ENCODE peak calls at places on chromosomes 16 and 17, in nine cellular contexts. One of them, this sample, is unnamed.

GRCh38 chr16:64346080-64346479 is 775.8 kb downstream of the CDH11 start:
- DNase-seq in AG04450: no peak
- DNase-seq in GM23248: no peak
- DNase-seq in spleen: peak; percentile 61
- DNase-seq in IMR-90: no peak
- DNase-seq in RWPE2: peak; percentile 30
- DNase-seq in adrenal gland: no peak
- DNase-seq in esophagus squamous epithelium: no peak
- DNase-seq in left ventricle myocardium inferior: no peak
- DNase-seq in this sample: no peak

GRCh38 chr16:87099001-87099740 is 218.0 kb downstream of the C16orf95 start:
- DNase-seq in AG04450: no peak
- DNase-seq in GM23248: no peak
- DNase-seq in spleen: no peak
- DNase-seq in IMR-90: no peak
- DNase-seq in RWPE2: no peak
- DNase-seq in adrenal gland: no peak
- DNase-seq in esophagus squamous epithelium: no peak
- DNase-seq in left ventricle myocardium inferior: no peak
- DNase-seq in this sample: no peak

GRCh38 chr17:75205037-75205792 is at the start of gene NUP85:
- DNase-seq in AG04450: peak; percentile 79
- DNase-seq in GM23248: peak; percentile 97
- DNase-seq in spleen: peak; percentile 97
- DNase-seq in IMR-90: peak; percentile 89
- DNase-seq in RWPE2: peak; percentile 96
- DNase-seq in adrenal gland: peak; percentile 94
- DNase-seq in esophagus squamous epithelium: peak; percentile 46
- DNase-seq in left ventricle myocardium inferior: peak; percentile 95
- DNase-seq in this sample: peak; percentile 93

GRCh38 chr16:8407351-8407750 is 183.0 kb downstream of the TMEM114 start:
- DNase-seq in AG04450: no peak
- DNase-seq in GM23248: no peak
- DNase-seq in spleen: no peak
- DNase-seq in IMR-90: no peak
- DNase-seq in RWPE2: no peak
- DNase-seq in adrenal gland: no peak
- DNase-seq in esophagus squamous epithelium: no peak
- DNase-seq in left ventricle myocardium inferior: no peak
- DNase-seq in this sample: no peak

GRCh38 chr17:66652840-66653507 is 181.9 kb upstream of the CACNG5 start:
- DNase-seq in AG04450: no peak
- DNase-seq in GM23248: peak; percentile 43
- DNase-seq in spleen: no peak
- DNase-seq in IMR-90: peak; percentile 74
- DNase-seq in RWPE2: no peak
- DNase-seq in adrenal gland: no peak
- DNase-seq in esophagus squamous epithelium: no peak
- DNase-seq in left ventricle myocardium inferior: no peak
- DNase-seq in this sample: no peak

GRCh38 chr16:67707790-67708189 is 11.3 kb downstream of the GFOD2 start:
- DNase-seq in AG04450: no peak
- DNase-seq in GM23248: no peak
- DNase-seq in spleen: peak; percentile 25
- DNase-seq in IMR-90: no peak
- DNase-seq in RWPE2: no peak
- DNase-seq in adrenal gland: no peak
- DNase-seq in esophagus squamous epithelium: no peak
- DNase-seq in left ventricle myocardium inferior: no peak
- DNase-seq in this sample: no peak

GRCh38 chr16:72285728-72286127 is 113.8 kb upstream of the PMFBP1 start:
- DNase-seq in AG04450: no peak
- DNase-seq in GM23248: no peak
- DNase-seq in spleen: no peak
- DNase-seq in IMR-90: peak; percentile 11
- DNase-seq in RWPE2: no peak
- DNase-seq in adrenal gland: no peak
- DNase-seq in esophagus squamous epithelium: no peak
- DNase-seq in left ventricle myocardium inferior: no peak
- DNase-seq in this sample: no peak

GRCh38 chr17:728911-729310 is 3.5 kb upstream of the TLCD3A start:
- DNase-seq in AG04450: no peak
- DNase-seq in GM23248: no peak
- DNase-seq in spleen: no peak
- DNase-seq in IMR-90: no peak
- DNase-seq in RWPE2: peak; percentile 93
- DNase-seq in adrenal gland: no peak
- DNase-seq in esophagus squamous epithelium: no peak
- DNase-seq in left ventricle myocardium inferior: no peak
- DNase-seq in this sample: no peak

GRCh38 chr17:6366144-6366755 is 68.7 kb downstream of the AIPL1 start:
- DNase-seq in AG04450: no peak
- DNase-seq in GM23248: peak; percentile 43
- DNase-seq in spleen: no peak
- DNase-seq in IMR-90: peak; percentile 24
- DNase-seq in RWPE2: no peak
- DNase-seq in adrenal gland: no peak
- DNase-seq in esophagus squamous epithelium: no peak
- DNase-seq in left ventricle myocardium inferior: no peak
- DNase-seq in this sample: no peak

GRCh38 chr17:61399131-61400057 is at the start of gene TBX2:
- DNase-seq in AG04450: peak; percentile 93
- DNase-seq in GM23248: peak; percentile 92
- DNase-seq in spleen: peak; percentile 74
- DNase-seq in IMR-90: peak; percentile 96
- DNase-seq in RWPE2: no peak
- DNase-seq in adrenal gland: peak; percentile 91
- DNase-seq in esophagus squamous epithelium: no peak
- DNase-seq in left ventricle myocardium inferior: peak; percentile 88
- DNase-seq in this sample: peak; percentile 84

GRCh38 chr17:61422869-61423268 is 23.2 kb downstream of the TBX2 start:
- DNase-seq in AG04450: no peak
- DNase-seq in GM23248: no peak
- DNase-seq in spleen: no peak
- DNase-seq in IMR-90: no peak
- DNase-seq in RWPE2: no peak
- DNase-seq in adrenal gland: no peak
- DNase-seq in esophagus squamous epithelium: no peak
- DNase-seq in left ventricle myocardium inferior: no peak
- DNase-seq in this sample: no peak

GRCh38 chr16:66391726-66392670 is 25.5 kb downstream of the CDH5 start:
- DNase-seq in AG04450: no peak
- DNase-seq in GM23248: no peak
- DNase-seq in spleen: no peak
- DNase-seq in IMR-90: no peak
- DNase-seq in RWPE2: no peak
- DNase-seq in adrenal gland: peak; percentile 36
- DNase-seq in esophagus squamous epithelium: no peak
- DNase-seq in left ventricle myocardium inferior: no peak
- DNase-seq in this sample: no peak

GRCh38 chr17:49875690-49876089 is 27.8 kb upstream of the TAC4 start:
- DNase-seq in AG04450: no peak
- DNase-seq in GM23248: no peak
- DNase-seq in spleen: no peak
- DNase-seq in IMR-90: no peak
- DNase-seq in RWPE2: no peak
- DNase-seq in adrenal gland: no peak
- DNase-seq in esophagus squamous epithelium: no peak
- DNase-seq in left ventricle myocardium inferior: no peak
- DNase-seq in this sample: no peak

GRCh38 chr17:71023631-71024030 is 854.3 kb downstream of the KCNJ2 start:
- DNase-seq in AG04450: no peak
- DNase-seq in GM23248: no peak
- DNase-seq in spleen: no peak
- DNase-seq in IMR-90: no peak
- DNase-seq in RWPE2: no peak
- DNase-seq in adrenal gland: no peak
- DNase-seq in esophagus squamous epithelium: no peak
- DNase-seq in left ventricle myocardium inferior: no peak
- DNase-seq in this sample: no peak

DNA sequence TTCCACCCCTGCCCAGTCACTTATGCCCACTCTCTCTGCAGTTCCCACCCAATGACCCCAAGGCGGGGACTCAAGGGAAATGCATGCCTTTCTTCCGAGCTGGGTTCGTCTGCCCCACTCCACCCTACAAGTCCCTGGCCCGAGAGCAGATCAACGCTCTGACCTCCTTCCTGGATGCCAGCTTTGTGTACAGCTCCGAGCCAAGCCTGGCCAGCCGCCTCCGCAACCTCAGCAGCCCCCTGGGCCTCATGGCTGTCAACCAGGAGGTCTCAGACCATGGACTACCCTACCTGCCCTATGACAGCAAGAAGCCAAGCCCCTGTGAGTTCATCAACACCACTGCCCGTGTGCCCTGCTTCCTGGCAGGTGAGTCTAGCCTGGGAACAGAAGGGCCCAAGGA is 13.8 kb downstream of the LPO start:
- DNase-seq in AG04450: no peak
- DNase-seq in GM23248: no peak
- DNase-seq in spleen: no peak
- DNase-seq in IMR-90: no peak
- DNase-seq in RWPE2: no peak
- DNase-seq in adrenal gland: peak; percentile 27
- DNase-seq in esophagus squamous epithelium: no peak
- DNase-seq in left ventricle myocardium inferior: no peak
- DNase-seq in this sample: peak; percentile 36
- H3K27me3 ChIP-seq in AG04450: peaks cover 38% of the 10 kb centered on the region
- H3K27me3 ChIP-seq in GM23248: peaks cover 21% of the 10 kb centered on the region
- H3K27me3 ChIP-seq in spleen: peaks cover 6% of the 10 kb centered on the region
- H3K27me3 ChIP-seq in IMR-90: peaks cover 40% of the 10 kb centered on the region
- H3K27me3 ChIP-seq in RWPE2: peaks cover 10% of the 10 kb centered on the region
- H3K27me3 ChIP-seq in adrenal gland: peaks cover 16% of the 10 kb centered on the region
- H3K27me3 ChIP-seq in esophagus squamous epithelium: peaks cover 80% of the 10 kb centered on the region
- H3K27me3 ChIP-seq in left ventricle myocardium inferior: peaks cover 98% of the 10 kb centered on the region
- H3K27me3 ChIP-seq in this sample: no peaks in the 10 kb centered on the region

GRCh38 chr17:13281626-13282025 is 263.8 kb upstream of the ELAC2 start:
- DNase-seq in AG04450: no peak
- DNase-seq in GM23248: no peak
- DNase-seq in spleen: no peak
- DNase-seq in IMR-90: no peak
- DNase-seq in RWPE2: no peak
- DNase-seq in adrenal gland: no peak
- DNase-seq in esophagus squamous epithelium: no peak
- DNase-seq in left ventricle myocardium inferior: no peak
- DNase-seq in this sample: no peak

GRCh38 chr17:13287226-13287625 is 269.4 kb upstream of the ELAC2 start:
- DNase-seq in AG04450: no peak
- DNase-seq in GM23248: no peak
- DNase-seq in spleen: no peak
- DNase-seq in IMR-90: no peak
- DNase-seq in RWPE2: no peak
- DNase-seq in adrenal gland: no peak
- DNase-seq in esophagus squamous epithelium: no peak
- DNase-seq in left ventricle myocardium inferior: no peak
- DNase-seq in this sample: no peak

GRCh38 chr17:13288248-13288647 is 270.4 kb upstream of the ELAC2 start:
- DNase-seq in AG04450: no peak
- DNase-seq in GM23248: no peak
- DNase-seq in spleen: no peak
- DNase-seq in IMR-90: no peak
- DNase-seq in RWPE2: no peak
- DNase-seq in adrenal gland: no peak
- DNase-seq in esophagus squamous epithelium: no peak
- DNase-seq in left ventricle myocardium inferior: no peak
- DNase-seq in this sample: no peak

GRCh38 chr17:13283606-13284005 is 265.8 kb upstream of the ELAC2 start:
- DNase-seq in AG04450: no peak
- DNase-seq in GM23248: no peak
- DNase-seq in spleen: no peak
- DNase-seq in IMR-90: no peak
- DNase-seq in RWPE2: no peak
- DNase-seq in adrenal gland: no peak
- DNase-seq in esophagus squamous epithelium: no peak
- DNase-seq in left ventricle myocardium inferior: no peak
- DNase-seq in this sample: no peak
- H3K4me3 ChIP-seq in AG04450: no peak overlapping the region
- H3K4me3 ChIP-seq in GM23248: no peak overlapping the region
- H3K4me3 ChIP-seq in spleen: no peak overlapping the region
- H3K4me3 ChIP-seq in IMR-90: no peak overlapping the region
- H3K4me3 ChIP-seq in RWPE2: no peak overlapping the region
- H3K4me3 ChIP-seq in adrenal gland: no peak overlapping the region
- H3K4me3 ChIP-seq in esophagus squamous epithelium: no peak overlapping the region
- H3K4me3 ChIP-seq in left ventricle myocardium inferior: no peak overlapping the region
- H3K4me3 ChIP-seq in this sample: no peak overlapping the region

GRCh38 chr17:82229686-82230626 is 1.1 kb downstream of the SLC16A3 start:
- DNase-seq in AG04450: no peak
- DNase-seq in GM23248: no peak
- DNase-seq in spleen: peak; percentile 87
- DNase-seq in IMR-90: no peak
- DNase-seq in RWPE2: no peak
- DNase-seq in adrenal gland: no peak
- DNase-seq in esophagus squamous epithelium: no peak
- DNase-seq in left ventricle myocardium inferior: no peak
- DNase-seq in this sample: no peak
- H3K27ac ChIP-seq in AG04450: peak overlapping the region; percentile 39
- H3K27ac ChIP-seq in GM23248: peak overlapping the region; percentile 71
- H3K27ac ChIP-seq in spleen: peak overlapping the region; percentile 89
- H3K27ac ChIP-seq in IMR-90: peak overlapping the region; percentile 90
- H3K27ac ChIP-seq in RWPE2: peak overlapping the region; percentile 91
- H3K27ac ChIP-seq in adrenal gland: peak overlapping the region; percentile 82
- H3K27ac ChIP-seq in esophagus squamous epithelium: peak overlapping the region; percentile 91
- H3K27ac ChIP-seq in left ventricle myocardium inferior: peak overlapping the region; percentile 98
- H3K27ac ChIP-seq in this sample: peak overlapping the region; percentile 90

DNA sequence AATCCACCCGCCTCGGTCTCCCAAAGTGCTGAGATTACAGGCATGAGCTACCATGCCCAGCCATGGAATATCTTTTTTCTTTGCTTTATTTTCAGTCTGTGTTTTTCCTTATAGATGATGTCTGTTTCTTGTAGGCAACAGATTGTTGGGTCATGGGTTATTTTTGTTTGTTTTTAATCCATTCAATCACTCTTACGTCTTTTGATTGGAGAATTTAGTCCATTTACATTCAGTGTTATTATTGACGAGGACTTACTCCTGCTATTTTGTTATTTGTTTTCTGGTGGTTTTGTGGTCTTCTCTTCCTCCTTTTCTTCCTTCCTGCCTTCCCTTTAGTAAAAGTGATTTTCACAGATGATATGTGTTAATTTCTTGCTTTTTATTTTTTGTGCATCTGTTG is 55.9 kb downstream of the OMG start:
- DNase-seq in AG04450: no peak
- DNase-seq in GM23248: no peak
- DNase-seq in spleen: no peak
- DNase-seq in IMR-90: no peak
- DNase-seq in RWPE2: no peak
- DNase-seq in adrenal gland: no peak
- DNase-seq in esophagus squamous epithelium: no peak
- DNase-seq in left ventricle myocardium inferior: no peak
- DNase-seq in this sample: no peak
- H3K27me3 ChIP-seq in AG04450: no peaks in the 10 kb centered on the region
- H3K27me3 ChIP-seq in GM23248: no peaks in the 10 kb centered on the region
- H3K27me3 ChIP-seq in spleen: no peaks in the 10 kb centered on the region
- H3K27me3 ChIP-seq in IMR-90: no peaks in the 10 kb centered on the region
- H3K27me3 ChIP-seq in RWPE2: no peaks in the 10 kb centered on the region
- H3K27me3 ChIP-seq in adrenal gland: no peaks in the 10 kb centered on the region
- H3K27me3 ChIP-seq in esophagus squamous epithelium: no peaks in the 10 kb centered on the region
- H3K27me3 ChIP-seq in left ventricle myocardium inferior: no peaks in the 10 kb centered on the region
- H3K27me3 ChIP-seq in this sample: no peaks in the 10 kb centered on the region